ENCODE peak calls at places on chromosome 3, in eight cellular contexts. K, M, O, Q, G, U, P and D are unnamed samples.
A peak's percentile ranks its signal among the peaks of the same experiment; 100 is the strongest.

GRCh38 chr3:123365450-123366143 is 83.3 kb downstream of the ADCY5 start:
- DNase-seq in K (no peak), M (peak; percentile 50), O (no peak), Q (no peak), G (no peak), U (no peak), P (peak; percentile 23), D (no peak)

GRCh38 chr3:12288466-12289129 is at the start of gene PPARG:
- DNase-seq in K (no peak), M (peak; percentile 77), O (no peak), Q (no peak), G (no peak), U (peak; percentile 19), P (peak; percentile 15), D (peak; percentile 69)

GRCh38 chr3:124401841-124402240 is 328.4 kb upstream of the UMPS start:
- DNase-seq in K (no peak), M (no peak), O (no peak), Q (no peak), G (no peak), U (no peak), P (no peak), D (no peak)

GRCh38 chr3:43879166-43879565 is 188.4 kb downstream of the ABHD5 start:
- DNase-seq in K (no peak), M (no peak), O (no peak), Q (no peak), G (peak; percentile 11), U (peak; percentile 9), P (peak; percentile 32), D (no peak)

GRCh38 chr3:52403271-52403841 is 41.5 kb downstream of the SEMA3G start:
- DNase-seq in K (no peak), M (peak; percentile 17), O (no peak), Q (no peak), G (no peak), U (no peak), P (no peak), D (no peak)

GRCh38 chr3:73490453-73491311 is 134.1 kb downstream of the PDZRN3 start:
- DNase-seq in K (no peak), M (no peak), O (no peak), Q (no peak), G (no peak), U (no peak), P (peak; percentile 76), D (no peak)

GRCh38 chr3:4740397-4741105 is 238.7 kb upstream of the BHLHE40 start:
- DNase-seq in K (no peak), M (no peak), O (no peak), Q (peak; percentile 22), G (no peak), U (no peak), P (no peak), D (no peak)

GRCh38 chr3:98602078-98602678 is 8.8 kb upstream of the CPOX start:
- DNase-seq in K (no peak), M (no peak), O (peak; percentile 40), Q (no peak), G (no peak), U (peak; percentile 23), P (peak; percentile 50), D (no peak)

GRCh38 chr3:157533298-157533870 is 30.2 kb upstream of the VEPH1 start:
- DNase-seq in K (no peak), M (no peak), O (peak; percentile 73), Q (no peak), G (no peak), U (no peak), P (no peak), D (no peak)

GRCh38 chr3:194298331-194299227 is 52.5 kb downstream of the CPN2 start:
- DNase-seq in K (no peak), M (no peak), O (no peak), Q (no peak), G (no peak), U (no peak), P (no peak), D (no peak)

GRCh38 chr3:81549388-81549787 is 212.1 kb downstream of the GBE1 start:
- DNase-seq in K (no peak), M (no peak), O (no peak), Q (no peak), G (no peak), U (no peak), P (no peak), D (no peak)

GRCh38 chr3:116285781-116286180 is 159.5 kb downstream of the LSAMP start:
- DNase-seq in K (no peak), M (no peak), O (no peak), Q (no peak), G (no peak), U (no peak), P (no peak), D (no peak)

GRCh38 chr3:44173263-44173662 is 68.4 kb upstream of the TOPAZ1 start:
- DNase-seq in K (no peak), M (no peak), O (no peak), Q (no peak), G (no peak), U (no peak), P (no peak), D (no peak)

GRCh38 chr3:119125742-119126507 is 20.0 kb upstream of the TEX55 start:
- DNase-seq in K (no peak), M (no peak), O (no peak), Q (no peak), G (no peak), U (no peak), P (no peak), D (no peak)

GRCh38 chr3:57110797-57111196 is 50.3 kb downstream of the SPATA12 start:
- DNase-seq in K (no peak), M (no peak), O (no peak), Q (no peak), G (no peak), U (no peak), P (no peak), D (no peak)

GRCh38 chr3:53753518-53754183 is 92.6 kb downstream of the CHDH start:
- DNase-seq in K (no peak), M (no peak), O (no peak), Q (no peak), G (peak; percentile 61), U (peak; percentile 17), P (no peak), D (no peak)

GRCh38 chr3:140863481-140864084 is 78.1 kb upstream of the SLC25A36 start:
- DNase-seq in K (peak; percentile 4), M (no peak), O (peak; percentile 20), Q (peak; percentile 19), G (peak; percentile 35), U (peak; percentile 41), P (peak; percentile 74), D (no peak)

GRCh38 chr3:54951405-54951804 is 23.5 kb upstream of the LRTM1 start:
- DNase-seq in K (no peak), M (peak; percentile 63), O (peak; percentile 87), Q (no peak), G (no peak), U (no peak), P (peak; percentile 63), D (peak; percentile 22)

GRCh38 chr3:9028134-9028533 is 64.9 kb upstream of the RAD18 start:
- DNase-seq in K (no peak), M (peak; percentile 85), O (peak; percentile 45), Q (no peak), G (no peak), U (no peak), P (peak; percentile 92), D (peak; percentile 92)

GRCh38 chr3:99640214-99640851 is 1.9 kb downstream of the COL8A1 start:
- DNase-seq in K (no peak), M (no peak), O (no peak), Q (no peak), G (no peak), U (no peak), P (no peak), D (no peak)

GRCh38 chr3:198093082-198093679 is 133.2 kb downstream of the LMLN start:
- DNase-seq in K (no peak), M (no peak), O (no peak), Q (no peak), G (no peak), U (no peak), P (no peak), D (no peak)

GRCh38 chr3:94524102-94524922 is 461.5 kb downstream of the NSUN3 start:
- DNase-seq in K (no peak), M (no peak), O (no peak), Q (no peak), G (no peak), U (no peak), P (peak; percentile 20), D (no peak)

GRCh38 chr3:142656595-142656994 is 60.4 kb downstream of the PLS1 start:
- DNase-seq in K (no peak), M (no peak), O (no peak), Q (no peak), G (no peak), U (no peak), P (no peak), D (no peak)

GRCh38 chr3:119810018-119810435 is 28.1 kb downstream of the NR1I2 start:
- DNase-seq in K (peak; percentile 10), M (no peak), O (no peak), Q (peak; percentile 62), G (peak; percentile 51), U (peak; percentile 69), P (peak; percentile 44), D (peak; percentile 44)

GRCh38 chr3:120425877-120426276 is 24.9 kb downstream of the FSTL1 start:
- DNase-seq in K (no peak), M (no peak), O (peak; percentile 83), Q (no peak), G (no peak), U (no peak), P (peak; percentile 45), D (no peak)

GRCh38 chr3:195699860-195700259 is 20.9 kb upstream of the MUC20 start:
- DNase-seq in K (no peak), M (no peak), O (no peak), Q (no peak), G (no peak), U (no peak), P (no peak), D (no peak)

GRCh38 chr3:59654120-59654952 is 604.5 kb upstream of the CFAP20DC start:
- DNase-seq in K (no peak), M (no peak), O (no peak), Q (no peak), G (no peak), U (no peak), P (peak; percentile 25), D (no peak)

GRCh38 chr3:171712168-171712938 is 97.9 kb downstream of the PLD1 start:
- DNase-seq in K (no peak), M (no peak), O (no peak), Q (no peak), G (no peak), U (no peak), P (no peak), D (no peak)

GRCh38 chr3:179652467-179653105 is at the start of gene USP13:
- DNase-seq in K (peak; percentile 30), M (peak; percentile 75), O (peak; percentile 39), Q (peak; percentile 64), G (peak; percentile 60), U (peak; percentile 57), P (peak; percentile 77), D (peak; percentile 78)

GRCh38 chr3:144052275-144052674 is 80.7 kb downstream of the DIPK2A start:
- DNase-seq in K (no peak), M (no peak), O (no peak), Q (no peak), G (no peak), U (no peak), P (no peak), D (no peak)

GRCh38 chr3:126053513-126053912 is 30.4 kb downstream of the SLC41A3 start:
- DNase-seq in K (no peak), M (no peak), O (no peak), Q (no peak), G (no peak), U (no peak), P (no peak), D (no peak)

GRCh38 chr3:25493246-25493645 is 65.2 kb downstream of the RARB start:
- DNase-seq in K (no peak), M (no peak), O (no peak), Q (no peak), G (no peak), U (no peak), P (no peak), D (no peak)

GRCh38 chr3:72449551-72449950 is 398.7 kb downstream of the SHQ1 start:
- DNase-seq in K (no peak), M (no peak), O (peak; percentile 61), Q (no peak), G (no peak), U (no peak), P (no peak), D (no peak)

GRCh38 chr3:33231755-33232465 is 13.3 kb upstream of the SUSD5 start:
- DNase-seq in K (no peak), M (no peak), O (no peak), Q (no peak), G (no peak), U (no peak), P (no peak), D (no peak)